ENCODE peak calls at places on chromosome 1, in ten cellular contexts. D is kidney epithelial cell; A is lower leg skin; K is heart left ventricle; T is A549; Z is prostate gland; C is AG09309; F is tibial artery; P is CD8-positive, alpha-beta T cell; L is GM10248. B is an unnamed sample.

GRCh38 chr1:190479537-190479936 is 1.9 kb upstream of the BRINP3 start:
- DNase-seq in D (no peak), A (no peak), K (no peak), T (no peak), Z (no peak), C (no peak), F (no peak), P (no peak), L (no peak), B (no peak)

GRCh38 chr1:184190626-184191025 is 139.1 kb downstream of the TSEN15 start:
- DNase-seq in D (no peak), A (no peak), K (no peak), T (no peak), Z (no peak), C (no peak), F (no peak), P (no peak), L (no peak), B (no peak)

GRCh38 chr1:8197493-8198282 is 120.2 kb upstream of the SLC45A1 start:
- DNase-seq in D (peak; percentile 81), A (no peak), K (peak; percentile 29), T (peak; percentile 68), Z (peak; percentile 73), C (peak; percentile 75), F (peak; percentile 86), P (no peak), L (no peak), B (peak; percentile 67)

GRCh38 chr1:28173151-28173979 is 3.1 kb downstream of the PTAFR start:
- DNase-seq in D (no peak), A (no peak), K (no peak), T (no peak), Z (no peak), C (no peak), F (no peak), P (no peak), L (no peak), B (no peak)

GRCh38 chr1:246801241-246802020 is 77.2 kb downstream of the SCCPDH start:
- DNase-seq in D (no peak), A (peak; percentile 36), K (no peak), T (no peak), Z (no peak), C (no peak), F (no peak), P (no peak), L (no peak), B (no peak)

GRCh38 chr1:219659682-219660081 is 46.8 kb upstream of the ZC3H11B start:
- DNase-seq in D (no peak), A (no peak), K (no peak), T (no peak), Z (no peak), C (no peak), F (no peak), P (no peak), L (no peak), B (no peak)

GRCh38 chr1:202645097-202645476 is 65.2 kb downstream of the SYT2 start:
- DNase-seq in D (no peak), A (no peak), K (no peak), T (no peak), Z (no peak), C (no peak), F (no peak), P (no peak), L (no peak), B (no peak)

GRCh38 chr1:117578466-117578865 is 27.4 kb upstream of the TENT5C start:
- DNase-seq in D (no peak), A (no peak), K (no peak), T (no peak), Z (no peak), C (no peak), F (no peak), P (no peak), L (no peak), B (no peak)

GRCh38 chr1:244092293-244093264 is 41.5 kb downstream of the ZBTB18 start:
- DNase-seq in D (peak; percentile 71), A (no peak), K (no peak), T (peak; percentile 21), Z (no peak), C (no peak), F (no peak), P (no peak), L (no peak), B (peak; percentile 33)

GRCh38 chr1:49048188-49048587 is 271.5 kb upstream of the BEND5 start:
- DNase-seq in D (no peak), A (no peak), K (no peak), T (no peak), Z (no peak), C (no peak), F (no peak), P (no peak), L (no peak), B (no peak)

GRCh38 chr1:49050041-49050440 is 273.4 kb upstream of the BEND5 start:
- DNase-seq in D (no peak), A (no peak), K (no peak), T (no peak), Z (no peak), C (no peak), F (no peak), P (no peak), L (no peak), B (no peak)

GRCh38 chr1:49051647-49052046 is 275.0 kb upstream of the BEND5 start:
- DNase-seq in D (no peak), A (no peak), K (no peak), T (no peak), Z (no peak), C (no peak), F (no peak), P (no peak), L (no peak), B (no peak)

GRCh38 chr1:49046305-49046704 is 269.6 kb upstream of the BEND5 start:
- DNase-seq in D (no peak), A (no peak), K (no peak), T (no peak), Z (no peak), C (no peak), F (no peak), P (no peak), L (no peak), B (no peak)

DNA sequence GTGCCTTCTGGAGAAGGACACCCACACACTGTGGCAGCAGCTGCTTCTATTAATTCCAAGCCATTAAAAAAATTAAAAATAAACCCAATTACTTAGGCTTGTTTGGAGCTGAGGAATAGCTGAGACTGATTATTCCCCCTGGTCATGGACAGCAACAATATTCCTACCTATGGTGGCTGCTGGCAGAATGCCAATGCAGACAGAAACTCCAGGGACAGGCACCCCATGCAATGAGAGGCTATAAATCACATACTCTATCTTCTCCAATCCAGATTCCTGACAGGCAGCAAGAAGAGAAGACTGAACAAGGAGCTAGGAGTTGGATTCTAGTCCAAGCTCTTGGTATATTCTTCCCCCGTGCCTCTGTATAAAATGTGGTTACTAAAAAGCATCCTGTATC is 275.4 kb upstream of the BEND5 start:
- DNase-seq in D (no peak), A (no peak), K (no peak), T (no peak), Z (no peak), C (no peak), F (no peak), P (no peak), L (no peak), B (no peak)
- TF ChIP-seq CTCF in D (no peak), A (no peak), K (no peak), T (no peak), Z (no peak), C (no peak), F (no peak), P (no peak), L (no peak), B (no peak)

DNA sequence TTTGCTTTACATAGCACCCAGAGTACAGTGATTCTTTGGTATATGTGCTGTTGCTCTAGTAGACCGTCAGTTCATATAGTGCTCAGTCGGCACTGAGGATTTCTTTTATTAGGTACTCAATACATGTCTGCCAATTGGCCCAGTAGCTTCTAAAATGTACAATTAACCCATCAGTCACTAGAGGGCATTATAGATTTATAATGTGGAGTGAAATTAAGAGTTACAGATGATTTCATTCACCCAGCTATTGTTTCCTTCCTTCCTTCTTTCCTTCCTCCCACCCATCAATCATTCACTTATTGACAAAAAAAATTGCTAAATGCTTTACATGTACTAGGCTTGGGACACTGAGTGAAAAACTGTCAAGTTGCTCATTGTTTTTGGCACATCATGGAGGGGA is 263.6 kb upstream of the USP24 start:
- DNase-seq in D (no peak), A (no peak), K (no peak), T (no peak), Z (no peak), C (no peak), F (no peak), P (no peak), L (no peak), B (no peak)
- TF ChIP-seq CTCF in D (peak; percentile 4), A (no peak), K (no peak), T (peak; percentile 12), Z (no peak), C (no peak), F (no peak), P (no peak), L (no peak), B (no peak)

GRCh38 chr1:86151427-86151826 is 5.1 kb downstream of the COL24A1 start:
- DNase-seq in D (no peak), A (no peak), K (no peak), T (no peak), Z (no peak), C (peak; percentile 21), F (no peak), P (no peak), L (no peak), B (no peak)

GRCh38 chr1:86149591-86149990 is 7.0 kb downstream of the COL24A1 start:
- DNase-seq in D (no peak), A (no peak), K (no peak), T (no peak), Z (no peak), C (no peak), F (no peak), P (no peak), L (no peak), B (no peak)

GRCh38 chr1:86150553-86151055 is 6.0 kb downstream of the COL24A1 start:
- DNase-seq in D (no peak), A (no peak), K (no peak), T (no peak), Z (no peak), C (no peak), F (no peak), P (no peak), L (no peak), B (no peak)

GRCh38 chr1:86146566-86146965 is 10.0 kb downstream of the COL24A1 start:
- DNase-seq in D (no peak), A (no peak), K (no peak), T (no peak), Z (no peak), C (no peak), F (no peak), P (no peak), L (no peak), B (no peak)
- TF ChIP-seq CTCF in D (no peak), A (no peak), K (no peak), T (no peak), Z (no peak), C (no peak), F (no peak), P (no peak), L (no peak), B (no peak)

DNA sequence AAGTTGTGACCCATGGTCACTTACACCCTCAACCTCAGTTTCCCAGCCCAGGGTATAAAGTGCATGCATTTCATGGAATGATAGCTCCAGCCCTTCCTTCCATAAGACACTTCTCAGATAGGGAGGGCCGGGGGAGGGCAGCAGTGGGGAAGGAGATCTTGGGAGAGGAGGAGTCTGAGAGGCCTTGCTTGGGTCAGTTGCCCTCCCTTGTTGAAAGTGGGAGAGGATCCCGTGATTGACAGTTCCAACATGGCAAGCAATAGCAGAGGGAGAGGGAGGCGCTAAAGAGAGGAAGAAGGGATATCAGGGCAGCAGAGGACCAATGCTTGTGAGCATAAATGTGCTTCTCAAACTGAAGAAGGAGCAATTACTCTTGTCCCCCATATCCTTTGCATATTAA is 244.4 kb downstream of the CHRM3 start:
- DNase-seq in D (no peak), A (no peak), K (no peak), T (no peak), Z (no peak), C (no peak), F (no peak), P (no peak), L (no peak), B (no peak)
- TF ChIP-seq CTCF in D (no peak), A (no peak), K (no peak), T (no peak), Z (no peak), C (no peak), F (no peak), P (no peak), L (no peak), B (no peak)

B was measured in HFF-Myc.